ENCODE peak calls at places on chromosomes 16 and 17, in seven cellular contexts. Y, Q, D, Z, L, C and F are unnamed samples.

GRCh38 chr17:51720439-51720838 is 438.1 kb downstream of the CA10 start:
- DNase-seq in Q (no peak), Z (no peak), C (no peak), D (no peak), L (no peak), Y (no peak), F (no peak)

GRCh38 chr17:66948061-66948750 is 16.3 kb upstream of the CACNG4 start:
- DNase-seq in Y (no peak), D (no peak), Z (no peak), L (no peak), Q (no peak), C (no peak), F (peak)

GRCh38 chr17:77266891-77267341 is 126.1 kb downstream of the SEC14L1 start:
- DNase-seq in Z (no peak), L (no peak), C (no peak), Y (no peak), Q (no peak), D (no peak), F (no peak)

GRCh38 chr17:74759243-74759801 is 10.9 kb downstream of the NHERF1 start:
- DNase-seq in C (no peak), Q (no peak), Z (no peak), L (peak), Y (no peak), D (peak), F (no peak)

GRCh38 chr16:23962001-23962400 is 126.2 kb downstream of the PRKCB start:
- DNase-seq in Z (no peak), Y (no peak), L (no peak), C (no peak), D (no peak), Q (no peak), F (no peak)

GRCh38 chr16:66169817-66170216 is 196.7 kb upstream of the CDH5 start:
- DNase-seq in Y (no peak), D (no peak), Q (no peak), L (no peak), Z (no peak), C (no peak), F (no peak)

GRCh38 chr17:40559954-40560591 is 5.2 kb downstream of the CCR7 start:
- DNase-seq in D (peak), Q (peak), C (peak), Y (peak), L (peak), Z (peak), F (peak)

GRCh38 chr16:88878967-88879787 is 12.7 kb upstream of the PABPN1L start:
- DNase-seq in C (no peak), Z (no peak), Y (no peak), L (no peak), D (no peak), Q (no peak), F (no peak)

GRCh38 chr17:74972107-74972972 is at the start of gene HID1:
- DNase-seq in Y (peak), L (peak), Q (peak), Z (no peak), D (peak), C (peak), F (peak)

GRCh38 chr17:76405967-76406647 is 21.7 kb downstream of the SPHK1 start:
- DNase-seq in Q (peak), C (no peak), L (no peak), D (peak), Y (peak), Z (no peak), F (peak)

GRCh38 chr17:73068322-73069153 is 23.9 kb downstream of the SLC39A11 start:
- DNase-seq in Z (peak), C (peak), D (no peak), Y (no peak), Q (no peak), L (no peak), F (no peak)

GRCh38 chr17:79932446-79932845 is 93.2 kb upstream of the CBX4 start:
- DNase-seq in D (no peak), Y (no peak), Q (no peak), C (no peak), Z (no peak), L (no peak), F (no peak)

GRCh38 chr17:79875511-79875910 is 36.3 kb upstream of the CBX4 start:
- DNase-seq in Q (no peak), D (no peak), C (peak), Z (no peak), L (no peak), Y (no peak), F (no peak)

GRCh38 chr16:57953857-57954256 is 17.1 kb downstream of the CNGB1 start:
- DNase-seq in D (no peak), C (no peak), L (no peak), Q (no peak), Y (no peak), Z (no peak), F (no peak)

GRCh38 chr17:4908301-4908700 is 5.4 kb upstream of the CHRNE start:
- DNase-seq in Y (no peak), Q (peak), C (no peak), D (no peak), L (no peak), Z (peak), F (peak)

GRCh38 chr16:57852189-57852588 is 49.9 kb upstream of the KIFC3 start:
- DNase-seq in C (peak), Y (no peak), Q (no peak), Z (no peak), D (no peak), L (no peak), F (no peak)

GRCh38 chr17:69058165-69058564 is 2.6 kb downstream of the ABCA9 start:
- DNase-seq in Y (no peak), C (no peak), L (no peak), Z (no peak), Q (no peak), D (no peak), F (no peak)

GRCh38 chr17:58333396-58334207 is 5.0 kb upstream of the TSPOAP1 start:
- DNase-seq in Y (no peak), Q (peak), L (peak), C (no peak), Z (no peak), D (no peak), F (peak)

GRCh38 chr17:50214986-50215730 is 13.7 kb upstream of the COL1A1 start:
- DNase-seq in Q (no peak), Z (no peak), D (no peak), L (no peak), C (no peak), Y (no peak), F (no peak)

GRCh38 chr17:15027853-15028252 is 237.3 kb downstream of the PMP22 start:
- DNase-seq in Y (no peak), D (no peak), Q (no peak), Z (no peak), L (no peak), C (no peak), F (no peak)

GRCh38 chr17:15031971-15032370 is 233.2 kb downstream of the PMP22 start:
- DNase-seq in Y (no peak), D (no peak), Z (no peak), C (no peak), L (no peak), Q (no peak), F (no peak)

GRCh38 chr17:15026088-15026487 is 239.0 kb downstream of the PMP22 start:
- DNase-seq in L (no peak), Y (no peak), Q (no peak), Z (no peak), C (no peak), D (no peak), F (no peak)

GRCh38 chr17:15023589-15023988 is 241.5 kb downstream of the PMP22 start:
- DNase-seq in Q (no peak), Z (no peak), Y (no peak), L (no peak), D (no peak), C (no peak), F (no peak)

DNA sequence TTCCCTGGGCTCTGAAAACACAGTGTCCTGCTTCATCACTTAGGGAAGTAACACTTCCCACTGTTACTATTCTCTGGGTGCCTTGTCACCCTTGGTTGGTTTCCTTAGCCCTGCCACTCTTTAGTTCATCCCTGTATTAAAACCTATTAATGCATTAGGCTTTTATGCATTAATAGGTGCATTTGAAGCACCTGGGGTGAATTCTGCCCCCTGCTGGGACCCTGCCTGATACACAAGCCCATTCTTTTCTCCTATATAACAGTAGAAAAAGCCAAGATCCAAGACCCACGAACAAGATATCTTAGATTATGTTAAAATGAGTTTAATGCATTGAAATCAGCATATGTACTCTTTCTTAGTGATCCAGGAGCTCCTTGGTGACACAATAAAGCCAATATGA is 235.7 kb downstream of the PMP22 start:
- DNase-seq in Y (no peak), C (no peak), Q (no peak), D (no peak), L (no peak), Z (no peak), F (no peak)
- TF ChIP-seq CTCF in Y (no peak), C (peak), Q (no peak), D (no peak), L (no peak), Z (no peak), F (no peak)

GRCh38 chr16:28977703-28978641 is 3.4 kb downstream of the SPNS1 start:
- DNase-seq in Q (no peak), Z (no peak), D (no peak), C (peak), L (no peak), Y (no peak), F (peak)
- TF ChIP-seq CTCF in Q (peak), Z (peak), D (peak), C (peak), L (peak), Y (peak), F (peak)

DNA sequence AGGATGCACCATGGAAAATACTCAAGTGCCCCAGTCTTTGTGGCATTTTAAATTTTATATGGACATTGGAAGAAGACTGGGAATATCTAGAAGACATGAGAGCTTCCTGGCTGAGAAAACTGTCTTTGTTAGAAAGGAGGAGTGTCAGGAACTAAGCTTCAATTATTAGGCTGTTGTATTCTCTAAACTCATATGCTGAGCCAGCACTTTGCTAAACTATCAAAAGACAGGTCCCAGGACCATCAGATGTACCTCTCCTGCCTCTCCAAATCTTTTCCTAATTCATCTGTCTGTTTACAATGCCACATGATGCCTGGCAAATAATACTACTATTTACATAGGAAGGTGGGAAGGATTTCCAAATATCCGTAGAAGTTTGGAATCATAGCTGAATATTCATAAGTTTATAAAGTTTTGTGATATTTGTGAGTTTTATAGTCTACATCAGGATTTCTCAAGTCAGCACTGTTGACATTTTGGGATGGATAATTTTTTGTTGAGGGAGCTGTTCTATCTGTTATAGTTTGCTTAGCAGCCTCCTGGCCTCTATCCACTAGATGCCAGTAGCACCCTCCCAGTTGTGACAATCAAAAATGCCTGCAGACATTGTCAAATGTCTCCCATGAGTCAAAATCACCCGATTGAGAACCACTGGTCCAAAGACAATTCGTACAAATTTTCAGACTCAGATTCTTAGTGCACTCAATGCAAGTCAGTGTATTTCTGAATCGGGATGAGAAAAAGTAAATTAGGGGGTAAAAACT is 61.2 kb upstream of the NETO2 start:
- DNase-seq in Z (no peak), D (no peak), Y (no peak), C (peak), L (no peak), Q (no peak), F (no peak)
- TF ChIP-seq CTCF in Z (peak), D (no peak), Y (peak), C (peak), L (no peak), Q (no peak), F (no peak)

GRCh38 chr17:61349350-61349749 is 50.3 kb upstream of the TBX2 start:
- DNase-seq in D (no peak), Z (no peak), Q (no peak), L (no peak), C (peak), Y (no peak), F (no peak)
- TF ChIP-seq CTCF in D (no peak), Z (peak), Q (no peak), L (no peak), C (peak), Y (peak), F (peak)

GRCh38 chr16:11757671-11758545 is 15.3 kb upstream of the TXNDC11 start:
- DNase-seq in L (no peak), D (peak), C (peak), Q (no peak), Z (peak), Y (no peak), F (no peak)
- TF ChIP-seq CTCF in L (no peak), D (no peak), C (no peak), Q (no peak), Z (no peak), Y (no peak), F (no peak)